ENCODE peak calls at places on chromosome X, in six cellular contexts. X is gastrocnemius medialis, E is DND-41, G is endodermal cell, F is fibroblast of pulmonary artery, W is fibroblast of mammary gland. I is an unnamed sample.
A peak's percentile ranks its signal among the peaks of the same experiment; 100 is the strongest.

GRCh38 chrX:115330498-115331138 is 41.1 kb downstream of the LUZP4 start:
- DNase-seq in W (peak; percentile 76), G (peak; percentile 78), F (peak; percentile 79), X (peak; percentile 10), E (peak; percentile 10), I (peak; percentile 87)

GRCh38 chrX:70279081-70279480 is 2.9 kb upstream of the RAB41 start:
- DNase-seq in F (no peak), X (no peak), W (no peak), G (no peak), E (no peak), I (no peak)

GRCh38 chrX:98795636-98796035 is 1614.4 kb downstream of the PCDH19 start:
- DNase-seq in F (peak; percentile 3), W (peak; percentile 69), E (no peak), G (no peak), X (no peak), I (no peak)

GRCh38 chrX:136206916-136207315 is 44.3 kb downstream of the MAP7D3 start:
- DNase-seq in E (no peak), X (no peak), W (no peak), F (no peak), G (no peak), I (no peak)

GRCh38 chrX:154378059-154378798 is 866 bp upstream of the EMD start:
- DNase-seq in E (peak; percentile 98), X (peak; percentile 52), W (peak; percentile 48), F (peak; percentile 54), G (peak; percentile 73), I (no peak)

GRCh38 chrX:56728752-56729151 is 291 bp upstream of the NBDY start:
- DNase-seq in G (no peak), E (peak; percentile 50), X (no peak), W (peak; percentile 16), F (peak; percentile 26), I (peak; percentile 25)

GRCh38 chrX:18098704-18099103 is 122.0 kb downstream of the BEND2 start:
- DNase-seq in F (no peak), W (no peak), X (no peak), G (peak; percentile 54), E (no peak), I (no peak)

GRCh38 chrX:153412746-153413720 is 1.8 kb downstream of the ZFP92 start:
- DNase-seq in X (no peak), W (no peak), E (no peak), G (no peak), F (no peak), I (no peak)

GRCh38 chrX:150694738-150695410 is 1.7 kb downstream of the MTMR1 start:
- DNase-seq in F (no peak), X (no peak), E (peak; percentile 51), W (peak; percentile 23), G (no peak), I (no peak)

GRCh38 chrX:145190801-145191389 is 56.4 kb upstream of the SPANXN1 start:
- DNase-seq in G (no peak), X (no peak), F (peak; percentile 0), E (no peak), W (peak; percentile 3), I (peak; percentile 8)
- TF ChIP-seq CTCF in G (peak; percentile 71), X (no peak), F (peak; percentile 20), E (peak; percentile 57), W (peak; percentile 30), I (peak; percentile 38)

DNA sequence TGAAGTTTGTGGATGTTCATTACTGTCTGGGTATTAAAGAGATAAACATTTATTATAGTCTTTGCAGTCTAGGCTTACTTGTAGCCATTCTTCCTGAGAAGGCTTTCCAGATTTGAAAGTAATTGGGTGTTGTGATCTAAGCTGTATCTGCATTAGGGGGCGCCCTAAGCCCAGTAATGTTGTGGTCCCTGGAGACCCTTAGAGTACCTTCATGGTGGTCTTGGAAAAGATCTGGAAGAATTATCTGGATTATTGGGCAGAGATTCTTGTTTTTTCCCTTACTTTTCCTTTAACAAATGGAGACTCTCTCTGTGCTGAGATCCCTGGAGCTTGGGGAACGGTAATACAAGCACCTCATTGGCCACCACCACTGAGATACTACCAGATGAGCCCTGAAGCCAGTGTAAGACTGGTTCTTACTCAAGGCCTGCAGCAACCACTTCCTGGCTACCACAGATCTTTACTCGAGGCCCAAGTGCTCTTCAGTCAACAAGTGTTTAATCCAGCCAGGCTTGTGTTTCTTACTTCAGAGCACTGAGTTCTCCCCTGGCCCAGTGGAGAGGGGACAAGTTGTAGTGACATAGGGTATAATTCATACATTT is 63.1 kb downstream of the RTL3 start:
- DNase-seq in F (peak; percentile 21), E (peak; percentile 35), X (no peak), G (peak; percentile 67), W (peak; percentile 52), I (peak; percentile 24)
- H3K4me3 ChIP-seq in F (no peak overlapping the region), E (no peak overlapping the region), X (no peak overlapping the region), G (no peak overlapping the region), W (no peak overlapping the region), I (no peak overlapping the region)

GRCh38 chrX:124212622-124213021 is 119.8 kb upstream of the TEX13D start:
- DNase-seq in X (no peak), E (peak; percentile 73), W (no peak), G (no peak), F (no peak), I (no peak)

GRCh38 chrX:124209792-124210576 is 122.5 kb upstream of the TEX13D start:
- DNase-seq in X (no peak), E (no peak), W (no peak), G (no peak), F (no peak), I (no peak)

GRCh38 chrX:124211312-124211942 is 121.0 kb upstream of the TEX13D start:
- DNase-seq in W (peak; percentile 30), E (peak; percentile 33), F (peak; percentile 20), X (no peak), G (peak; percentile 54), I (peak; percentile 8)

GRCh38 chrX:124203311-124203710 is 129.1 kb upstream of the TEX13D start:
- DNase-seq in E (no peak), X (no peak), W (no peak), F (no peak), G (no peak), I (no peak)

GRCh38 chrX:124208675-124209074 is 123.8 kb upstream of the TEX13D start:
- DNase-seq in F (no peak), E (peak; percentile 83), X (peak; percentile 18), W (no peak), G (no peak), I (no peak)
- TF ChIP-seq CTCF in F (no peak), E (no peak), X (no peak), W (no peak), G (no peak), I (no peak)

DNA sequence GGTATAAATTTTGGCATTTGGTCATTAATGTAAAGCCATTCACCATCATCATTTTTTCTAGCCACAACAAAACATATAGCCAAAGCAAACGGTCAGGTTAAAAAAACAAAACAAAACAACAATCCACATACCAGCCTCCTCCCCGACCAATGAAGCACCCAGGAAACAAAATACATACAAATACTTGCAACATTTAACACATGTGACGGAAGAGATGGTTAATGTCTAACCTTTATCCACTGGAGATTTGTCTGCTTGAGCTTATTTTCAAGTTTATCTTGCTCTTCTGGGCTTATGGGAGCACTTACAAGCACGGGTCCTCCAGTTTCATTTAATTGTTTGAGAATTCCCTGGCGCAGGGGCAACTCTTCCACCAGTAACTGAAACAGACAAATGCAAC is 857.5 kb upstream of the FTHL17 start:
- DNase-seq in X (no peak), G (no peak), E (no peak), W (no peak), F (no peak), I (no peak)
- H3K4me3 ChIP-seq in X (no peak overlapping the region), G (no peak overlapping the region), E (no peak overlapping the region), W (no peak overlapping the region), F (no peak overlapping the region), I (no peak overlapping the region)

DNA sequence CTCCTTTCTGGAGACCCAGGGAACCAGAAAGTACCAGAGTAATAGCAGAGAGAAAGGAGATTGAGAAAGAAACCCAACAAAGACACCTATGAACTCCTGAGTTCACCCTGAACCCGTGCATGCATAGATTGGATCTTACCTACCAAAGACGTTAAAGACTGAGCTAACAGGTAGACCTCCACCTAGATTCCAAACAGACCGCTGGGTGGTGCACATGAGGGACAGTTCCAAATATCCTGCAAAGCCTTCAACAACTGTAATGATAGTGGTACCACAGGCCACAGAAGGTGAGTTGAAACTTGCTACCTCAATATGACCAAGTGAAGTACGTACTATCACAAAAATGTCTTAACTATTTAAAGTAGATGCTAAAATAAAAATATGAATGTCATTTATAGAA is 34.0 kb upstream of the NR0B1 start:
- DNase-seq in W (no peak), E (no peak), G (peak; percentile 67), F (no peak), X (no peak), I (no peak)
- TF ChIP-seq CTCF in W (no peak), E (no peak), G (peak; percentile 73), F (no peak), X (no peak), I (no peak)

GRCh38 chrX:45806410-45807121 is 605.9 kb upstream of the DIPK2B start:
- DNase-seq in E (peak; percentile 70), G (no peak), W (peak; percentile 97), F (peak; percentile 80), X (no peak), I (peak; percentile 93)
- H3K4me3 ChIP-seq in E (peak overlapping the region; percentile 58), G (no peak overlapping the region), W (peak overlapping the region; percentile 21), F (peak overlapping the region; percentile 52), X (peak overlapping the region; percentile 32), I (peak overlapping the region; percentile 62)

GRCh38 chrX:24257011-24257410 is 56.9 kb downstream of the SUPT20HL2 start:
- DNase-seq in F (no peak), E (no peak), W (no peak), G (no peak), X (no peak), I (no peak)

GRCh38 chrX:24253469-24253868 is 60.4 kb downstream of the SUPT20HL2 start:
- DNase-seq in E (no peak), X (no peak), F (no peak), G (no peak), W (no peak), I (no peak)

GRCh38 chrX:24248042-24248441 is 65.8 kb downstream of the SUPT20HL2 start:
- DNase-seq in W (no peak), X (no peak), G (no peak), E (no peak), F (no peak), I (no peak)

DNA sequence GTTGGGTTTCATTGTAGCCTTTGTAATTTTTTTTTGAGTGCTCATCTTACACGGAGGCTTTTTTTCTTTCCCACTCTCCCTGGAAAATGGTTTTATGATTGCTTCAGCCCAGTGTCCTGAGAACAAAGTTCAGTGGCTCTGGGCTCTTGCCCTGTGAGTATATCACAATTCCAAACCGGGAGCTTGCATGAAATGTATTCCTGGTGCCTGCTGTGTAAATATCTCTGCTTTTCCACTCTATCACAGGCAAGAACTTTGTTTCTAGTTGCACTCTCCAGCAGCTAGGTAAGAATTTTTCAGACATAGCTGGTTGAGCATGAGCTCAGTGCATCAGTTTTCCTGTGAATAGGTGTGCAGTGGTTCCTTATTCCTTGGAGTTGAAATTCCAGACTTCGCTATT is 60.8 kb downstream of the SUPT20HL2 start:
- DNase-seq in F (no peak), G (no peak), W (no peak), E (no peak), X (no peak), I (no peak)
- TF ChIP-seq CTCF in F (no peak), G (no peak), W (no peak), E (no peak), X (no peak), I (no peak)